ENCODE peak calls at places on chromosomes 3 and 15, in nine cellular contexts. One of them, this sample, is unnamed.

GRCh38 chr3:31776016-31776415 is 205.0 kb downstream of the OSBPL10 start:
- DNase-seq in SK-N-SH: no peak
- DNase-seq in GM23248: peak; percentile 39
- DNase-seq in PC-3: no peak
- DNase-seq in MM.1S: no peak
- DNase-seq in HCT116: no peak
- DNase-seq in hepatocyte: no peak
- DNase-seq in OCI-LY7: no peak
- DNase-seq in neural progenitor cell: no peak
- DNase-seq in this sample: no peak

GRCh38 chr3:54951405-54951804 is 23.5 kb upstream of the LRTM1 start:
- DNase-seq in SK-N-SH: peak; percentile 63
- DNase-seq in GM23248: peak; percentile 97
- DNase-seq in PC-3: peak; percentile 53
- DNase-seq in MM.1S: no peak
- DNase-seq in HCT116: no peak
- DNase-seq in hepatocyte: peak; percentile 86
- DNase-seq in OCI-LY7: peak; percentile 22
- DNase-seq in neural progenitor cell: peak; percentile 74
- DNase-seq in this sample: peak; percentile 77

GRCh38 chr15:98738689-98739411 is 90.5 kb downstream of the IGF1R start:
- DNase-seq in SK-N-SH: no peak
- DNase-seq in GM23248: no peak
- DNase-seq in PC-3: no peak
- DNase-seq in MM.1S: no peak
- DNase-seq in HCT116: no peak
- DNase-seq in hepatocyte: no peak
- DNase-seq in OCI-LY7: no peak
- DNase-seq in neural progenitor cell: no peak
- DNase-seq in this sample: peak; percentile 40

GRCh38 chr15:54841906-54842305 is 354.8 kb downstream of the RSL24D1 start:
- DNase-seq in SK-N-SH: no peak
- DNase-seq in GM23248: no peak
- DNase-seq in PC-3: no peak
- DNase-seq in MM.1S: no peak
- DNase-seq in HCT116: no peak
- DNase-seq in hepatocyte: no peak
- DNase-seq in OCI-LY7: no peak
- DNase-seq in neural progenitor cell: no peak
- DNase-seq in this sample: no peak

GRCh38 chr15:66189291-66189690 is 64.3 kb downstream of the MEGF11 start:
- DNase-seq in SK-N-SH: no peak
- DNase-seq in GM23248: no peak
- DNase-seq in PC-3: no peak
- DNase-seq in MM.1S: no peak
- DNase-seq in HCT116: no peak
- DNase-seq in hepatocyte: no peak
- DNase-seq in OCI-LY7: no peak
- DNase-seq in neural progenitor cell: no peak
- DNase-seq in this sample: no peak

GRCh38 chr3:188202358-188203138 is 48.6 kb downstream of the LPP start:
- DNase-seq in SK-N-SH: no peak
- DNase-seq in GM23248: no peak
- DNase-seq in PC-3: no peak
- DNase-seq in MM.1S: no peak
- DNase-seq in HCT116: peak; percentile 2
- DNase-seq in hepatocyte: no peak
- DNase-seq in OCI-LY7: no peak
- DNase-seq in neural progenitor cell: no peak
- DNase-seq in this sample: peak; percentile 65

GRCh38 chr3:4752201-4753072 is 226.8 kb upstream of the BHLHE40 start:
- DNase-seq in SK-N-SH: no peak
- DNase-seq in GM23248: peak; percentile 21
- DNase-seq in PC-3: no peak
- DNase-seq in MM.1S: no peak
- DNase-seq in HCT116: no peak
- DNase-seq in hepatocyte: peak; percentile 89
- DNase-seq in OCI-LY7: no peak
- DNase-seq in neural progenitor cell: peak; percentile 11
- DNase-seq in this sample: no peak

GRCh38 chr3:195869413-195870001 is 38.8 kb downstream of the TNK2 start:
- DNase-seq in SK-N-SH: no peak
- DNase-seq in GM23248: no peak
- DNase-seq in PC-3: no peak
- DNase-seq in MM.1S: no peak
- DNase-seq in HCT116: no peak
- DNase-seq in hepatocyte: no peak
- DNase-seq in OCI-LY7: no peak
- DNase-seq in neural progenitor cell: no peak
- DNase-seq in this sample: no peak

GRCh38 chr15:70954176-70954575 is 61.5 kb downstream of the LRRC49 start:
- DNase-seq in SK-N-SH: no peak
- DNase-seq in GM23248: no peak
- DNase-seq in PC-3: no peak
- DNase-seq in MM.1S: no peak
- DNase-seq in HCT116: no peak
- DNase-seq in hepatocyte: no peak
- DNase-seq in OCI-LY7: no peak
- DNase-seq in neural progenitor cell: no peak
- DNase-seq in this sample: no peak

GRCh38 chr3:82133070-82133606 is 371.7 kb upstream of the GBE1 start:
- DNase-seq in SK-N-SH: peak; percentile 50
- DNase-seq in GM23248: peak; percentile 77
- DNase-seq in PC-3: peak; percentile 66
- DNase-seq in MM.1S: peak; percentile 59
- DNase-seq in HCT116: peak; percentile 35
- DNase-seq in hepatocyte: peak; percentile 76
- DNase-seq in OCI-LY7: peak; percentile 47
- DNase-seq in neural progenitor cell: peak; percentile 68
- DNase-seq in this sample: peak; percentile 78

GRCh38 chr15:64224508-64224907 is 61.7 kb upstream of the PPIB start:
- DNase-seq in SK-N-SH: peak; percentile 28
- DNase-seq in GM23248: peak; percentile 56
- DNase-seq in PC-3: no peak
- DNase-seq in MM.1S: no peak
- DNase-seq in HCT116: no peak
- DNase-seq in hepatocyte: peak; percentile 72
- DNase-seq in OCI-LY7: no peak
- DNase-seq in neural progenitor cell: no peak
- DNase-seq in this sample: no peak

GRCh38 chr3:169299129-169299528 is 364.4 kb downstream of the MECOM start:
- DNase-seq in SK-N-SH: no peak
- DNase-seq in GM23248: no peak
- DNase-seq in PC-3: no peak
- DNase-seq in MM.1S: no peak
- DNase-seq in HCT116: no peak
- DNase-seq in hepatocyte: no peak
- DNase-seq in OCI-LY7: no peak
- DNase-seq in neural progenitor cell: no peak
- DNase-seq in this sample: no peak

GRCh38 chr15:76206325-76206976 is 104.8 kb downstream of the ETFA start:
- DNase-seq in SK-N-SH: peak; percentile 88
- DNase-seq in GM23248: no peak
- DNase-seq in PC-3: peak; percentile 56
- DNase-seq in MM.1S: no peak
- DNase-seq in HCT116: no peak
- DNase-seq in hepatocyte: peak; percentile 68
- DNase-seq in OCI-LY7: no peak
- DNase-seq in neural progenitor cell: no peak
- DNase-seq in this sample: no peak

GRCh38 chr3:72458365-72458764 is 389.9 kb downstream of the SHQ1 start:
- DNase-seq in SK-N-SH: no peak
- DNase-seq in GM23248: no peak
- DNase-seq in PC-3: peak; percentile 90
- DNase-seq in MM.1S: no peak
- DNase-seq in HCT116: no peak
- DNase-seq in hepatocyte: peak; percentile 30
- DNase-seq in OCI-LY7: no peak
- DNase-seq in neural progenitor cell: no peak
- DNase-seq in this sample: no peak

GRCh38 chr3:62142696-62143095 is 230.7 kb downstream of the FEZF2 start:
- DNase-seq in SK-N-SH: no peak
- DNase-seq in GM23248: no peak
- DNase-seq in PC-3: no peak
- DNase-seq in MM.1S: no peak
- DNase-seq in HCT116: no peak
- DNase-seq in hepatocyte: no peak
- DNase-seq in OCI-LY7: no peak
- DNase-seq in neural progenitor cell: peak; percentile 20
- DNase-seq in this sample: peak; percentile 18

GRCh38 chr3:149776170-149776569 is 16.2 kb downstream of the ANKUB1 start:
- DNase-seq in SK-N-SH: no peak
- DNase-seq in GM23248: no peak
- DNase-seq in PC-3: no peak
- DNase-seq in MM.1S: no peak
- DNase-seq in HCT116: no peak
- DNase-seq in hepatocyte: no peak
- DNase-seq in OCI-LY7: no peak
- DNase-seq in neural progenitor cell: no peak
- DNase-seq in this sample: no peak
- TF ChIP-seq EZH2phosphoT487 in SK-N-SH: no peak
- TF ChIP-seq EZH2phosphoT487 in GM23248: no peak
- TF ChIP-seq EZH2phosphoT487 in PC-3: no peak
- TF ChIP-seq EZH2phosphoT487 in MM.1S: no peak
- TF ChIP-seq EZH2phosphoT487 in HCT116: no peak
- TF ChIP-seq EZH2phosphoT487 in hepatocyte: no peak
- TF ChIP-seq EZH2phosphoT487 in OCI-LY7: no peak
- TF ChIP-seq EZH2phosphoT487 in neural progenitor cell: no peak
- TF ChIP-seq EZH2phosphoT487 in this sample: no peak

DNA sequence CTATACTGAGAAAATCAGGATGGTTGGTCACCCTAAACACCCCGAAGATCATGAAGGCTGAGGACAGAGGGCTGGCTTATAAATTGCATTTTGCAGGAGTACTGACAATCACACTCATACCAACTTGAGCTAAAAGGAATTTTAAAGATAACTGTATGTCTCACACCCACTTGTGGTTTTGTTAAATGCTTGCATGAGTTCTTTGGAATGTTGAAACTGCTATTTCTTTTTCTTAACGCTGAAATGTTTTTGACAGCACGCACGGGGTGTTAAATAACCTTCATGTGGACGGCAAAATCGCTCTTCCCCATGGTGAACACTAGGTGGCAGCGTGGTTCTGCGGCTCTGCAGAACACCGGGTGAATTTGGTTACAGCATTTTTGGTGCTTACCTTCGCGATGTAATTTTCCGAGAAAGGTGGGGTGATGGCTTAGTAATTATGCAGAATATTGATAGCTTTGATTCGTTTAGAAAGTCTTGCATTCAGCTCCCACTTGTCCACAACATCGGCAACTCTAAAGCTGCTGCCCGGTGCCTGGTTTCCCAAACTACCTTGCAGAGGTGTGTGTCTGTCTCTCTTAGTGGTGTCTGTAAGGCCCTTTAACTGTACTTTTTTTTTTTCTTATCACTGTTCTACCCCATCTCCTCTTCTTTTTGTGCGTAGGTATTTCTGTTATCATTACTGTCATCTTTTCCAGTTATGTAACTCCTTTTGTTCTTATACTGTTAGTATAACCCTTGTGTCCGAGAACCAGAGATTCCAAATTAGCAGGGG is 51.7 kb downstream of the ARNT2 start:
- DNase-seq in SK-N-SH: peak; percentile 75
- DNase-seq in GM23248: peak; percentile 96
- DNase-seq in PC-3: peak; percentile 85
- DNase-seq in MM.1S: peak; percentile 75
- DNase-seq in HCT116: peak; percentile 44
- DNase-seq in hepatocyte: peak; percentile 83
- DNase-seq in OCI-LY7: peak; percentile 61
- DNase-seq in neural progenitor cell: peak; percentile 78
- DNase-seq in this sample: peak; percentile 82
- TF ChIP-seq EZH2phosphoT487 in SK-N-SH: no peak
- TF ChIP-seq EZH2phosphoT487 in GM23248: peak; percentile 90
- TF ChIP-seq EZH2phosphoT487 in PC-3: no peak
- TF ChIP-seq EZH2phosphoT487 in MM.1S: no peak
- TF ChIP-seq EZH2phosphoT487 in HCT116: no peak
- TF ChIP-seq EZH2phosphoT487 in hepatocyte: no peak
- TF ChIP-seq EZH2phosphoT487 in OCI-LY7: no peak
- TF ChIP-seq EZH2phosphoT487 in neural progenitor cell: no peak
- TF ChIP-seq EZH2phosphoT487 in this sample: no peak

GRCh38 chr3:42090973-42091731 is at the start of gene TRAK1:
- DNase-seq in SK-N-SH: no peak
- DNase-seq in GM23248: peak; percentile 95
- DNase-seq in PC-3: no peak
- DNase-seq in MM.1S: no peak
- DNase-seq in HCT116: no peak
- DNase-seq in hepatocyte: peak; percentile 36
- DNase-seq in OCI-LY7: no peak
- DNase-seq in neural progenitor cell: no peak
- DNase-seq in this sample: peak; percentile 27
- TF ChIP-seq EZH2phosphoT487 in SK-N-SH: no peak
- TF ChIP-seq EZH2phosphoT487 in GM23248: no peak
- TF ChIP-seq EZH2phosphoT487 in PC-3: no peak
- TF ChIP-seq EZH2phosphoT487 in MM.1S: no peak
- TF ChIP-seq EZH2phosphoT487 in HCT116: no peak
- TF ChIP-seq EZH2phosphoT487 in hepatocyte: no peak
- TF ChIP-seq EZH2phosphoT487 in OCI-LY7: no peak
- TF ChIP-seq EZH2phosphoT487 in neural progenitor cell: no peak
- TF ChIP-seq EZH2phosphoT487 in this sample: no peak

GRCh38 chr15:62639906-62640605 is 402.5 kb upstream of the TPM1 start:
- DNase-seq in SK-N-SH: no peak
- DNase-seq in GM23248: no peak
- DNase-seq in PC-3: no peak
- DNase-seq in MM.1S: no peak
- DNase-seq in HCT116: no peak
- DNase-seq in hepatocyte: no peak
- DNase-seq in OCI-LY7: no peak
- DNase-seq in neural progenitor cell: no peak
- DNase-seq in this sample: no peak

GRCh38 chr15:62644216-62644873 is 398.2 kb upstream of the TPM1 start:
- DNase-seq in SK-N-SH: no peak
- DNase-seq in GM23248: no peak
- DNase-seq in PC-3: no peak
- DNase-seq in MM.1S: no peak
- DNase-seq in HCT116: no peak
- DNase-seq in hepatocyte: no peak
- DNase-seq in OCI-LY7: no peak
- DNase-seq in neural progenitor cell: no peak
- DNase-seq in this sample: no peak

GRCh38 chr15:62639432-62639831 is 403.1 kb upstream of the TPM1 start:
- DNase-seq in SK-N-SH: no peak
- DNase-seq in GM23248: no peak
- DNase-seq in PC-3: no peak
- DNase-seq in MM.1S: no peak
- DNase-seq in HCT116: no peak
- DNase-seq in hepatocyte: no peak
- DNase-seq in OCI-LY7: no peak
- DNase-seq in neural progenitor cell: no peak
- DNase-seq in this sample: no peak

GRCh38 chr15:62643571-62643970 is 399.0 kb upstream of the TPM1 start:
- DNase-seq in SK-N-SH: no peak
- DNase-seq in GM23248: no peak
- DNase-seq in PC-3: no peak
- DNase-seq in MM.1S: no peak
- DNase-seq in HCT116: no peak
- DNase-seq in hepatocyte: no peak
- DNase-seq in OCI-LY7: no peak
- DNase-seq in neural progenitor cell: no peak
- DNase-seq in this sample: no peak

DNA sequence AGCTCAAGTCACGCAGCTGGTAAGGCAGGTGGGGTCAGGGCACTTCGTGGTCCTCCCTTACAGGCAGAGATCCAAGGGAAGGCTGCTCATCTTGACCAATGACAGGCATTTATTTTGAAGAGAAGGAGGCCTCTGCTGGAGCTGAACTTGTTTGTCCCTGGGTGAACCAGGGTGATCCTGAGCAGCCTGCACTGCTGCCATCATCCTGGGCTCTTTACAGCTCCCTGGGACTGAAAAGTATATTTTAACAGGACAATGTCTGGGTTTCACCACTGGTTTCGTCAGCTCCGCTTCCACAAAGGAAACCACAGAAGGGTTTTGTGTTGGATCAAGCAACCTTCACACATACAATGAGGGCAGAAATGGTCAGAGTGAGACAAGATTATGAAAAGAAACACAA is 400.8 kb upstream of the TPM1 start:
- DNase-seq in SK-N-SH: no peak
- DNase-seq in GM23248: no peak
- DNase-seq in PC-3: no peak
- DNase-seq in MM.1S: no peak
- DNase-seq in HCT116: no peak
- DNase-seq in hepatocyte: no peak
- DNase-seq in OCI-LY7: no peak
- DNase-seq in neural progenitor cell: no peak
- DNase-seq in this sample: no peak
- TF ChIP-seq EZH2phosphoT487 in SK-N-SH: no peak
- TF ChIP-seq EZH2phosphoT487 in GM23248: no peak
- TF ChIP-seq EZH2phosphoT487 in PC-3: no peak
- TF ChIP-seq EZH2phosphoT487 in MM.1S: no peak
- TF ChIP-seq EZH2phosphoT487 in HCT116: no peak
- TF ChIP-seq EZH2phosphoT487 in hepatocyte: no peak
- TF ChIP-seq EZH2phosphoT487 in OCI-LY7: no peak
- TF ChIP-seq EZH2phosphoT487 in neural progenitor cell: no peak
- TF ChIP-seq EZH2phosphoT487 in this sample: no peak

This sample was measured in GM23338.